ENCODE peak calls at places on chromosomes 13 and 19, in ten cellular contexts. One of them, this sample, is unnamed.

GRCh38 chr13:44197791-44198770 is 175.5 kb upstream of the SERP2 start:
- DNase-seq in psoas muscle: no peak
- DNase-seq in body of pancreas: no peak
- DNase-seq in heart left ventricle: no peak
- DNase-seq in GM23338: no peak
- DNase-seq in right cardiac atrium: no peak
- DNase-seq in IMR-90: peak; percentile 17
- DNase-seq in ovary: no peak
- DNase-seq in H1: no peak
- DNase-seq in gastrocnemius medialis: no peak
- DNase-seq in this sample: no peak

GRCh38 chr13:111280226-111280625 is 40.2 kb upstream of the TEX29 start:
- DNase-seq in psoas muscle: no peak
- DNase-seq in body of pancreas: no peak
- DNase-seq in heart left ventricle: no peak
- DNase-seq in GM23338: no peak
- DNase-seq in right cardiac atrium: no peak
- DNase-seq in IMR-90: no peak
- DNase-seq in ovary: no peak
- DNase-seq in H1: no peak
- DNase-seq in gastrocnemius medialis: no peak
- DNase-seq in this sample: peak; percentile 5

GRCh38 chr13:67204731-67205130 is 25.4 kb downstream of the PCDH9 start:
- DNase-seq in psoas muscle: no peak
- DNase-seq in body of pancreas: no peak
- DNase-seq in heart left ventricle: no peak
- DNase-seq in GM23338: no peak
- DNase-seq in right cardiac atrium: no peak
- DNase-seq in IMR-90: no peak
- DNase-seq in ovary: no peak
- DNase-seq in H1: no peak
- DNase-seq in gastrocnemius medialis: no peak
- DNase-seq in this sample: no peak

GRCh38 chr13:98845726-98846125 is 93.3 kb upstream of the SLC15A1 start:
- DNase-seq in psoas muscle: no peak
- DNase-seq in body of pancreas: no peak
- DNase-seq in heart left ventricle: no peak
- DNase-seq in GM23338: no peak
- DNase-seq in right cardiac atrium: no peak
- DNase-seq in IMR-90: no peak
- DNase-seq in ovary: no peak
- DNase-seq in H1: no peak
- DNase-seq in gastrocnemius medialis: no peak
- DNase-seq in this sample: no peak

GRCh38 chr13:42380420-42381164 is 108.6 kb downstream of the AKAP11 start:
- DNase-seq in psoas muscle: no peak
- DNase-seq in body of pancreas: no peak
- DNase-seq in heart left ventricle: no peak
- DNase-seq in GM23338: no peak
- DNase-seq in right cardiac atrium: no peak
- DNase-seq in IMR-90: no peak
- DNase-seq in ovary: no peak
- DNase-seq in H1: no peak
- DNase-seq in gastrocnemius medialis: no peak
- DNase-seq in this sample: no peak

GRCh38 chr13:29507356-29507755 is 88.1 kb downstream of the SLC7A1 start:
- DNase-seq in psoas muscle: no peak
- DNase-seq in body of pancreas: peak; percentile 63
- DNase-seq in heart left ventricle: no peak
- DNase-seq in GM23338: no peak
- DNase-seq in right cardiac atrium: no peak
- DNase-seq in IMR-90: no peak
- DNase-seq in ovary: no peak
- DNase-seq in H1: no peak
- DNase-seq in gastrocnemius medialis: no peak
- DNase-seq in this sample: no peak

GRCh38 chr13:113178070-113178895 is 19.8 kb downstream of the PROZ start:
- DNase-seq in psoas muscle: no peak
- DNase-seq in body of pancreas: no peak
- DNase-seq in heart left ventricle: no peak
- DNase-seq in GM23338: no peak
- DNase-seq in right cardiac atrium: no peak
- DNase-seq in IMR-90: peak; percentile 99
- DNase-seq in ovary: no peak
- DNase-seq in H1: no peak
- DNase-seq in gastrocnemius medialis: no peak
- DNase-seq in this sample: no peak

GRCh38 chr13:42815686-42816085 is 34.3 kb downstream of the FAM216B start:
- DNase-seq in psoas muscle: no peak
- DNase-seq in body of pancreas: no peak
- DNase-seq in heart left ventricle: no peak
- DNase-seq in GM23338: no peak
- DNase-seq in right cardiac atrium: no peak
- DNase-seq in IMR-90: peak; percentile 31
- DNase-seq in ovary: no peak
- DNase-seq in H1: no peak
- DNase-seq in gastrocnemius medialis: no peak
- DNase-seq in this sample: no peak

GRCh38 chr13:80100636-80101035 is 240.3 kb downstream of the SPRY2 start:
- DNase-seq in psoas muscle: no peak
- DNase-seq in body of pancreas: no peak
- DNase-seq in heart left ventricle: no peak
- DNase-seq in GM23338: no peak
- DNase-seq in right cardiac atrium: no peak
- DNase-seq in IMR-90: peak; percentile 53
- DNase-seq in ovary: no peak
- DNase-seq in H1: no peak
- DNase-seq in gastrocnemius medialis: no peak
- DNase-seq in this sample: no peak

GRCh38 chr19:18646535-18647370 is 9.9 kb downstream of the KLHL26 start:
- DNase-seq in psoas muscle: no peak
- DNase-seq in body of pancreas: no peak
- DNase-seq in heart left ventricle: no peak
- DNase-seq in GM23338: no peak
- DNase-seq in right cardiac atrium: no peak
- DNase-seq in IMR-90: no peak
- DNase-seq in ovary: no peak
- DNase-seq in H1: no peak
- DNase-seq in gastrocnemius medialis: no peak
- DNase-seq in this sample: no peak

GRCh38 chr13:110262494-110262893 is 44.5 kb downstream of the COL4A1 start:
- DNase-seq in psoas muscle: no peak
- DNase-seq in body of pancreas: no peak
- DNase-seq in heart left ventricle: peak; percentile 20
- DNase-seq in GM23338: no peak
- DNase-seq in right cardiac atrium: no peak
- DNase-seq in IMR-90: no peak
- DNase-seq in ovary: no peak
- DNase-seq in H1: no peak
- DNase-seq in gastrocnemius medialis: no peak
- DNase-seq in this sample: no peak
- H3K4me1 ChIP-seq in psoas muscle: peaks cover 25% of the 10 kb centered on the region
- H3K4me1 ChIP-seq in body of pancreas: peaks cover 14% of the 10 kb centered on the region
- H3K4me1 ChIP-seq in heart left ventricle: peaks cover 90% of the 10 kb centered on the region
- H3K4me1 ChIP-seq in GM23338: peaks cover 44% of the 10 kb centered on the region
- H3K4me1 ChIP-seq in right cardiac atrium: peaks cover 34% of the 10 kb centered on the region
- H3K4me1 ChIP-seq in IMR-90: peaks cover 41% of the 10 kb centered on the region
- H3K4me1 ChIP-seq in ovary: peaks cover 26% of the 10 kb centered on the region
- H3K4me1 ChIP-seq in H1: peaks cover 14% of the 10 kb centered on the region
- H3K4me1 ChIP-seq in gastrocnemius medialis: peaks cover 50% of the 10 kb centered on the region
- H3K4me1 ChIP-seq in this sample: peaks cover 12% of the 10 kb centered on the region

DNA sequence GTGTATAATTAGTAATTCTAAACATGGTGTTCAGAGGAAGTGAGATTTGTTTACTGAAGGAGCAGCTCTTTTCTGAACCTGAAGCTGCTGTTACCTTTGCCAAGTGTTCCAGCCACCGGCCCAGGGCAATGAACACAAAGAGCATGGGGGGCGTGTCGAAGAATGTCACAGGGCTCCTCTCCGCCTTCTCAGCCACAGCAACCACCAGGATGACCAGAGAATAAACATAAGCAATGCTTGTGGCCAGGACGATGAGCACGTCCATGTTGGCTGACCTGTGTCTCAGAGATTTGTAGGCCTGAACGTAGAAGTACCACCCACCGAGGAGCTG is 53.1 kb downstream of the ATP7B start:
- DNase-seq in psoas muscle: no peak
- DNase-seq in body of pancreas: no peak
- DNase-seq in heart left ventricle: no peak
- DNase-seq in GM23338: peak; percentile 14
- DNase-seq in right cardiac atrium: no peak
- DNase-seq in IMR-90: no peak
- DNase-seq in ovary: no peak
- DNase-seq in H1: no peak
- DNase-seq in gastrocnemius medialis: no peak
- DNase-seq in this sample: no peak
- H3K4me1 ChIP-seq in psoas muscle: no peaks in the 10 kb centered on the region
- H3K4me1 ChIP-seq in body of pancreas: no peaks in the 10 kb centered on the region
- H3K4me1 ChIP-seq in heart left ventricle: no peaks in the 10 kb centered on the region
- H3K4me1 ChIP-seq in GM23338: no peaks in the 10 kb centered on the region
- H3K4me1 ChIP-seq in right cardiac atrium: no peaks in the 10 kb centered on the region
- H3K4me1 ChIP-seq in IMR-90: no peaks in the 10 kb centered on the region
- H3K4me1 ChIP-seq in ovary: no peaks in the 10 kb centered on the region
- H3K4me1 ChIP-seq in H1: no peaks in the 10 kb centered on the region
- H3K4me1 ChIP-seq in gastrocnemius medialis: peaks cover 12% of the 10 kb centered on the region
- H3K4me1 ChIP-seq in this sample: no peaks in the 10 kb centered on the region

GRCh38 chr19:46346821-46347571 is at the start of gene PPP5C:
- DNase-seq in psoas muscle: peak; percentile 95
- DNase-seq in body of pancreas: peak; percentile 96
- DNase-seq in heart left ventricle: peak; percentile 92
- DNase-seq in GM23338: peak; percentile 97
- DNase-seq in right cardiac atrium: peak; percentile 95
- DNase-seq in IMR-90: peak; percentile 90
- DNase-seq in ovary: peak; percentile 95
- DNase-seq in H1: peak; percentile 78
- DNase-seq in gastrocnemius medialis: peak; percentile 82
- DNase-seq in this sample: peak; percentile 90

GRCh38 chr19:46349311-46349993 is 2.6 kb downstream of the PPP5C start:
- DNase-seq in psoas muscle: no peak
- DNase-seq in body of pancreas: no peak
- DNase-seq in heart left ventricle: no peak
- DNase-seq in GM23338: no peak
- DNase-seq in right cardiac atrium: no peak
- DNase-seq in IMR-90: no peak
- DNase-seq in ovary: no peak
- DNase-seq in H1: no peak
- DNase-seq in gastrocnemius medialis: no peak
- DNase-seq in this sample: no peak

GRCh38 chr19:46347985-46348384 is 1.1 kb downstream of the PPP5C start:
- DNase-seq in psoas muscle: no peak
- DNase-seq in body of pancreas: no peak
- DNase-seq in heart left ventricle: no peak
- DNase-seq in GM23338: no peak
- DNase-seq in right cardiac atrium: no peak
- DNase-seq in IMR-90: no peak
- DNase-seq in ovary: no peak
- DNase-seq in H1: no peak
- DNase-seq in gastrocnemius medialis: no peak
- DNase-seq in this sample: no peak

GRCh38 chr19:46345157-46345556 is 1.7 kb upstream of the PPP5C start:
- DNase-seq in psoas muscle: no peak
- DNase-seq in body of pancreas: no peak
- DNase-seq in heart left ventricle: no peak
- DNase-seq in GM23338: no peak
- DNase-seq in right cardiac atrium: no peak
- DNase-seq in IMR-90: no peak
- DNase-seq in ovary: no peak
- DNase-seq in H1: no peak
- DNase-seq in gastrocnemius medialis: no peak
- DNase-seq in this sample: no peak

GRCh38 chr19:46347572-46347883 is 641 bp downstream of the PPP5C start:
- DNase-seq in psoas muscle: no peak
- DNase-seq in body of pancreas: no peak
- DNase-seq in heart left ventricle: no peak
- DNase-seq in GM23338: no peak
- DNase-seq in right cardiac atrium: no peak
- DNase-seq in IMR-90: no peak
- DNase-seq in ovary: no peak
- DNase-seq in H1: no peak
- DNase-seq in gastrocnemius medialis: no peak
- DNase-seq in this sample: no peak
- H3K4me1 ChIP-seq in psoas muscle: peaks cover 43% of the 10 kb centered on the region
- H3K4me1 ChIP-seq in body of pancreas: peaks cover 57% of the 10 kb centered on the region
- H3K4me1 ChIP-seq in heart left ventricle: peaks cover 54% of the 10 kb centered on the region
- H3K4me1 ChIP-seq in GM23338: peaks cover 26% of the 10 kb centered on the region
- H3K4me1 ChIP-seq in right cardiac atrium: peaks cover 31% of the 10 kb centered on the region
- H3K4me1 ChIP-seq in IMR-90: peaks cover 18% of the 10 kb centered on the region
- H3K4me1 ChIP-seq in ovary: peaks cover 19% of the 10 kb centered on the region
- H3K4me1 ChIP-seq in H1: peaks cover 3% of the 10 kb centered on the region
- H3K4me1 ChIP-seq in gastrocnemius medialis: peaks cover 41% of the 10 kb centered on the region
- H3K4me1 ChIP-seq in this sample: peaks cover 7% of the 10 kb centered on the region

GRCh38 chr19:41323430-41324125 is 13.6 kb downstream of the CCDC97 start:
- DNase-seq in psoas muscle: peak; percentile 81
- DNase-seq in body of pancreas: peak; percentile 56
- DNase-seq in heart left ventricle: peak; percentile 67
- DNase-seq in GM23338: peak; percentile 37
- DNase-seq in right cardiac atrium: peak; percentile 85
- DNase-seq in IMR-90: peak; percentile 98
- DNase-seq in ovary: peak; percentile 92
- DNase-seq in H1: no peak
- DNase-seq in gastrocnemius medialis: peak; percentile 43
- DNase-seq in this sample: no peak

GRCh38 chr19:41324231-41324702 is 14.3 kb downstream of the CCDC97 start:
- DNase-seq in psoas muscle: no peak
- DNase-seq in body of pancreas: no peak
- DNase-seq in heart left ventricle: no peak
- DNase-seq in GM23338: no peak
- DNase-seq in right cardiac atrium: no peak
- DNase-seq in IMR-90: no peak
- DNase-seq in ovary: no peak
- DNase-seq in H1: no peak
- DNase-seq in gastrocnemius medialis: no peak
- DNase-seq in this sample: no peak

GRCh38 chr19:41322451-41322850 is 12.5 kb downstream of the CCDC97 start:
- DNase-seq in psoas muscle: no peak
- DNase-seq in body of pancreas: no peak
- DNase-seq in heart left ventricle: no peak
- DNase-seq in GM23338: no peak
- DNase-seq in right cardiac atrium: no peak
- DNase-seq in IMR-90: no peak
- DNase-seq in ovary: no peak
- DNase-seq in H1: no peak
- DNase-seq in gastrocnemius medialis: no peak
- DNase-seq in this sample: no peak

GRCh38 chr19:41321600-41322270 is 11.8 kb downstream of the CCDC97 start:
- DNase-seq in psoas muscle: peak; percentile 63
- DNase-seq in body of pancreas: peak; percentile 47
- DNase-seq in heart left ventricle: peak; percentile 50
- DNase-seq in GM23338: peak; percentile 84
- DNase-seq in right cardiac atrium: peak; percentile 60
- DNase-seq in IMR-90: peak; percentile 80
- DNase-seq in ovary: peak; percentile 72
- DNase-seq in H1: peak; percentile 70
- DNase-seq in gastrocnemius medialis: no peak
- DNase-seq in this sample: no peak

DNA sequence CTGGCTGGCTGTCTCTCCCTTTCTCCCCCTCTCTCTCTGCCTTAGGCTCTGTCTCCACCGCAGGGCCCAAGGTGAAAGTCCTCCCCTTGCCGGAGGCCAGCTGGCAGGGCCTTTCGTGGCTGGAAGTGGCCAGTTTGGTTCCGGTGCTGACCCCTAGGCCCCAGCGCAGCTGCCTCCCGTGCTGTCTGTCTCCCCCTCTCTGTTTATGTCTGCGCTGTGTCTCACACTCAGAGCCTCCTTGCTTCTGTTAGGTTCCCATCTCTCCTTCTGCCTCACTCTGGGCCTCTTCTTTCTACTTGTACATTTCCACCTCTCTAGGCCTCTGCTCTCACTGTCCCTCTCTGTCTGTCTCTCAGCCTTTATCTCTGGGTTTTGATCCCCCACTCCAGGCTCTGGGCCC is 13.1 kb downstream of the CCDC97 start:
- DNase-seq in psoas muscle: peak; percentile 58
- DNase-seq in body of pancreas: no peak
- DNase-seq in heart left ventricle: peak; percentile 36
- DNase-seq in GM23338: no peak
- DNase-seq in right cardiac atrium: peak; percentile 61
- DNase-seq in IMR-90: peak; percentile 92
- DNase-seq in ovary: peak; percentile 84
- DNase-seq in H1: no peak
- DNase-seq in gastrocnemius medialis: no peak
- DNase-seq in this sample: no peak
- H3K4me1 ChIP-seq in psoas muscle: peaks cover 53% of the 10 kb centered on the region
- H3K4me1 ChIP-seq in body of pancreas: peaks cover 42% of the 10 kb centered on the region
- H3K4me1 ChIP-seq in heart left ventricle: peaks cover 64% of the 10 kb centered on the region
- H3K4me1 ChIP-seq in GM23338: peaks cover 52% of the 10 kb centered on the region
- H3K4me1 ChIP-seq in right cardiac atrium: peaks cover 12% of the 10 kb centered on the region
- H3K4me1 ChIP-seq in IMR-90: peaks cover 54% of the 10 kb centered on the region
- H3K4me1 ChIP-seq in ovary: peaks cover 36% of the 10 kb centered on the region
- H3K4me1 ChIP-seq in H1: peaks cover 15% of the 10 kb centered on the region
- H3K4me1 ChIP-seq in gastrocnemius medialis: peaks cover 33% of the 10 kb centered on the region
- H3K4me1 ChIP-seq in this sample: no peaks in the 10 kb centered on the region